ENCODE peak calls at places on chromosomes 7 and 10, in seven cellular contexts. One of them, this sample, is unnamed.

GRCh38 chr7:28774529-28775057 is 183.5 kb downstream of the TRIL start:
- DNase-seq in sigmoid colon: no peak
- DNase-seq in transverse colon: no peak
- DNase-seq in H1: no peak
- DNase-seq in K562: no peak
- DNase-seq in A549: no peak
- DNase-seq in tibial nerve: no peak
- DNase-seq in this sample: no peak

GRCh38 chr7:43325595-43325994 is 213.1 kb downstream of the HECW1 start:
- DNase-seq in sigmoid colon: no peak
- DNase-seq in transverse colon: no peak
- DNase-seq in H1: no peak
- DNase-seq in A549: no peak
- DNase-seq in tibial nerve: no peak
- DNase-seq in K562: no peak
- DNase-seq in this sample: no peak

GRCh38 chr7:151857866-151858440 is 19.0 kb downstream of the PRKAG2 start:
- DNase-seq in K562: no peak
- DNase-seq in transverse colon: no peak
- DNase-seq in sigmoid colon: no peak
- DNase-seq in A549: no peak
- DNase-seq in tibial nerve: no peak
- DNase-seq in H1: no peak
- DNase-seq in this sample: no peak

GRCh38 chr10:102927311-102928010 is 9.4 kb downstream of the CNNM2 start:
- DNase-seq in tibial nerve: no peak
- DNase-seq in H1: no peak
- DNase-seq in transverse colon: peak
- DNase-seq in sigmoid colon: no peak
- DNase-seq in K562: peak
- DNase-seq in A549: no peak
- DNase-seq in this sample: no peak

GRCh38 chr7:100612730-100613446 is 548 bp downstream of the MOSPD3 start:
- DNase-seq in A549: no peak
- DNase-seq in H1: no peak
- DNase-seq in sigmoid colon: no peak
- DNase-seq in K562: peak
- DNase-seq in tibial nerve: no peak
- DNase-seq in transverse colon: no peak
- DNase-seq in this sample: no peak

GRCh38 chr10:51860257-51860656 is 160.9 kb upstream of the CSTF2T start:
- DNase-seq in A549: no peak
- DNase-seq in sigmoid colon: peak
- DNase-seq in H1: no peak
- DNase-seq in transverse colon: no peak
- DNase-seq in tibial nerve: no peak
- DNase-seq in K562: no peak
- DNase-seq in this sample: no peak

GRCh38 chr7:83271212-83272099 is 108.8 kb upstream of the PCLO start:
- DNase-seq in transverse colon: no peak
- DNase-seq in K562: no peak
- DNase-seq in tibial nerve: no peak
- DNase-seq in A549: no peak
- DNase-seq in H1: no peak
- DNase-seq in sigmoid colon: no peak
- DNase-seq in this sample: no peak

GRCh38 chr7:118949031-118949430 is 724.5 kb downstream of the ANKRD7 start:
- DNase-seq in sigmoid colon: no peak
- DNase-seq in tibial nerve: no peak
- DNase-seq in K562: no peak
- DNase-seq in A549: no peak
- DNase-seq in transverse colon: no peak
- DNase-seq in H1: no peak
- DNase-seq in this sample: no peak

GRCh38 chr10:80609331-80609730 is 71.6 kb downstream of the SH2D4B start:
- DNase-seq in A549: no peak
- DNase-seq in H1: no peak
- DNase-seq in K562: no peak
- DNase-seq in transverse colon: no peak
- DNase-seq in sigmoid colon: no peak
- DNase-seq in tibial nerve: no peak
- DNase-seq in this sample: no peak

GRCh38 chr7:77537136-77537594 is at the start of gene PTPN12:
- DNase-seq in transverse colon: no peak
- DNase-seq in K562: no peak
- DNase-seq in tibial nerve: peak
- DNase-seq in sigmoid colon: peak
- DNase-seq in H1: no peak
- DNase-seq in A549: no peak
- DNase-seq in this sample: peak

GRCh38 chr10:95406651-95407280 is 116.0 kb upstream of the PDLIM1 start:
- DNase-seq in A549: no peak
- DNase-seq in transverse colon: peak
- DNase-seq in sigmoid colon: peak
- DNase-seq in K562: peak
- DNase-seq in tibial nerve: no peak
- DNase-seq in H1: no peak
- DNase-seq in this sample: no peak

GRCh38 chr10:74079914-74080590 is 70.6 kb downstream of the AP3M1 start:
- DNase-seq in H1: no peak
- DNase-seq in K562: no peak
- DNase-seq in tibial nerve: no peak
- DNase-seq in transverse colon: no peak
- DNase-seq in sigmoid colon: no peak
- DNase-seq in A549: no peak
- DNase-seq in this sample: no peak

GRCh38 chr10:62853710-62854109 is 37.5 kb upstream of the EGR2 start:
- DNase-seq in transverse colon: no peak
- DNase-seq in H1: no peak
- DNase-seq in sigmoid colon: no peak
- DNase-seq in A549: no peak
- DNase-seq in K562: no peak
- DNase-seq in tibial nerve: no peak
- DNase-seq in this sample: no peak

GRCh38 chr10:128147669-128148068 is 21.4 kb upstream of the MKI67 start:
- DNase-seq in A549: no peak
- DNase-seq in transverse colon: no peak
- DNase-seq in sigmoid colon: no peak
- DNase-seq in K562: no peak
- DNase-seq in H1: no peak
- DNase-seq in tibial nerve: no peak
- DNase-seq in this sample: peak

GRCh38 chr10:4807803-4808507 is 18.1 kb upstream of the AKR1E2 start:
- DNase-seq in sigmoid colon: no peak
- DNase-seq in K562: no peak
- DNase-seq in tibial nerve: no peak
- DNase-seq in A549: peak
- DNase-seq in H1: no peak
- DNase-seq in transverse colon: no peak
- DNase-seq in this sample: no peak

GRCh38 chr10:33040436-33040835 is 82.4 kb upstream of the ITGB1 start:
- DNase-seq in sigmoid colon: no peak
- DNase-seq in K562: no peak
- DNase-seq in tibial nerve: no peak
- DNase-seq in H1: no peak
- DNase-seq in transverse colon: no peak
- DNase-seq in A549: no peak
- DNase-seq in this sample: no peak

GRCh38 chr7:111746950-111747349 is 184.7 kb upstream of the IMMP2L start:
- DNase-seq in transverse colon: no peak
- DNase-seq in K562: no peak
- DNase-seq in tibial nerve: no peak
- DNase-seq in sigmoid colon: no peak
- DNase-seq in H1: no peak
- DNase-seq in A549: no peak
- DNase-seq in this sample: no peak

GRCh38 chr7:155380986-155381851 is 76.7 kb upstream of the EN2 start:
- DNase-seq in sigmoid colon: no peak
- DNase-seq in K562: no peak
- DNase-seq in H1: no peak
- DNase-seq in A549: no peak
- DNase-seq in tibial nerve: no peak
- DNase-seq in transverse colon: no peak
- DNase-seq in this sample: no peak

GRCh38 chr10:43206391-43207235 is 60.3 kb downstream of the RASGEF1A start:
- DNase-seq in H1: no peak
- DNase-seq in transverse colon: peak
- DNase-seq in sigmoid colon: peak
- DNase-seq in K562: no peak
- DNase-seq in A549: no peak
- DNase-seq in tibial nerve: peak
- DNase-seq in this sample: no peak

GRCh38 chr10:49183596-49184542 is 4.3 kb downstream of the TMEM273 start:
- DNase-seq in K562: peak
- DNase-seq in A549: no peak
- DNase-seq in tibial nerve: no peak
- DNase-seq in sigmoid colon: no peak
- DNase-seq in transverse colon: no peak
- DNase-seq in H1: no peak
- DNase-seq in this sample: no peak

GRCh38 chr7:157464111-157464970 is 127.5 kb downstream of the DNAJB6 start:
- DNase-seq in H1: no peak
- DNase-seq in K562: no peak
- DNase-seq in tibial nerve: no peak
- DNase-seq in A549: no peak
- DNase-seq in transverse colon: no peak
- DNase-seq in sigmoid colon: no peak
- DNase-seq in this sample: no peak

GRCh38 chr7:44617225-44617885 is 10.9 kb downstream of the OGDH start:
- DNase-seq in A549: no peak
- DNase-seq in K562: peak
- DNase-seq in H1: no peak
- DNase-seq in transverse colon: no peak
- DNase-seq in tibial nerve: no peak
- DNase-seq in sigmoid colon: no peak
- DNase-seq in this sample: no peak

DNA sequence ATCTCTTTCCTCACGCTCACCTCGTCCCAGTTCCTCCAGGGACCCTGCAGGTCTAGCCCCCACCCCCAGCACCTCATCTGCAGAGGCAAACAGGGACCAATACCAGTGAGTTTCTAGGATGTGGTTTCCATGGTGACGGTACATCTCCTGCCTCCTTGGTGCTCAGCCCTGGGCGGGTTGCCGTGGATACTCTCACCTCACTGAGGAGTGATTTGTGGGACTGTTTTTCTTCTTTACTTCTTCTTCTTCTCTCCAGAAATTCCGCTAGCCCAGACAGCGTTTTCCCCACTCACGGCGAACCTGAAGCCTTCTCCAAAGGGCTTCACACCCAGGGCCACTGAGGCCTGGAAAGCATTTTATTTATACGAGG is 15.2 kb downstream of the FAM241B start:
- DNase-seq in sigmoid colon: peak
- DNase-seq in transverse colon: no peak
- DNase-seq in H1: no peak
- DNase-seq in tibial nerve: no peak
- DNase-seq in A549: no peak
- DNase-seq in K562: no peak
- DNase-seq in this sample: no peak
- TF ChIP-seq EP300 in sigmoid colon: no peak
- TF ChIP-seq EP300 in transverse colon: no peak
- TF ChIP-seq EP300 in H1: no peak
- TF ChIP-seq EP300 in tibial nerve: no peak
- TF ChIP-seq EP300 in A549: no peak
- TF ChIP-seq EP300 in K562: no peak
- TF ChIP-seq EP300 in this sample: no peak

GRCh38 chr7:18434171-18434570 is 61.4 kb upstream of the HDAC9 start:
- DNase-seq in K562: no peak
- DNase-seq in sigmoid colon: no peak
- DNase-seq in tibial nerve: no peak
- DNase-seq in H1: no peak
- DNase-seq in transverse colon: no peak
- DNase-seq in A549: no peak
- DNase-seq in this sample: no peak
- TF ChIP-seq EP300 in K562: no peak
- TF ChIP-seq EP300 in sigmoid colon: no peak
- TF ChIP-seq EP300 in tibial nerve: no peak
- TF ChIP-seq EP300 in H1: no peak
- TF ChIP-seq EP300 in transverse colon: no peak
- TF ChIP-seq EP300 in A549: no peak
- TF ChIP-seq EP300 in this sample: no peak

GRCh38 chr10:5869156-5869555 is 20.5 kb downstream of the ANKRD16 start:
- DNase-seq in sigmoid colon: no peak
- DNase-seq in A549: no peak
- DNase-seq in K562: no peak
- DNase-seq in transverse colon: no peak
- DNase-seq in H1: no peak
- DNase-seq in tibial nerve: no peak
- DNase-seq in this sample: no peak
- TF ChIP-seq EP300 in sigmoid colon: no peak
- TF ChIP-seq EP300 in A549: no peak
- TF ChIP-seq EP300 in K562: no peak
- TF ChIP-seq EP300 in transverse colon: no peak
- TF ChIP-seq EP300 in H1: no peak
- TF ChIP-seq EP300 in tibial nerve: no peak
- TF ChIP-seq EP300 in this sample: no peak

GRCh38 chr10:75117996-75118395 is 6.5 kb downstream of the SAMD8 start:
- DNase-seq in H1: no peak
- DNase-seq in tibial nerve: no peak
- DNase-seq in A549: no peak
- DNase-seq in sigmoid colon: no peak
- DNase-seq in K562: no peak
- DNase-seq in transverse colon: no peak
- DNase-seq in this sample: no peak
- TF ChIP-seq EP300 in H1: no peak
- TF ChIP-seq EP300 in tibial nerve: no peak
- TF ChIP-seq EP300 in A549: no peak
- TF ChIP-seq EP300 in sigmoid colon: no peak
- TF ChIP-seq EP300 in K562: no peak
- TF ChIP-seq EP300 in transverse colon: no peak
- TF ChIP-seq EP300 in this sample: no peak

DNA sequence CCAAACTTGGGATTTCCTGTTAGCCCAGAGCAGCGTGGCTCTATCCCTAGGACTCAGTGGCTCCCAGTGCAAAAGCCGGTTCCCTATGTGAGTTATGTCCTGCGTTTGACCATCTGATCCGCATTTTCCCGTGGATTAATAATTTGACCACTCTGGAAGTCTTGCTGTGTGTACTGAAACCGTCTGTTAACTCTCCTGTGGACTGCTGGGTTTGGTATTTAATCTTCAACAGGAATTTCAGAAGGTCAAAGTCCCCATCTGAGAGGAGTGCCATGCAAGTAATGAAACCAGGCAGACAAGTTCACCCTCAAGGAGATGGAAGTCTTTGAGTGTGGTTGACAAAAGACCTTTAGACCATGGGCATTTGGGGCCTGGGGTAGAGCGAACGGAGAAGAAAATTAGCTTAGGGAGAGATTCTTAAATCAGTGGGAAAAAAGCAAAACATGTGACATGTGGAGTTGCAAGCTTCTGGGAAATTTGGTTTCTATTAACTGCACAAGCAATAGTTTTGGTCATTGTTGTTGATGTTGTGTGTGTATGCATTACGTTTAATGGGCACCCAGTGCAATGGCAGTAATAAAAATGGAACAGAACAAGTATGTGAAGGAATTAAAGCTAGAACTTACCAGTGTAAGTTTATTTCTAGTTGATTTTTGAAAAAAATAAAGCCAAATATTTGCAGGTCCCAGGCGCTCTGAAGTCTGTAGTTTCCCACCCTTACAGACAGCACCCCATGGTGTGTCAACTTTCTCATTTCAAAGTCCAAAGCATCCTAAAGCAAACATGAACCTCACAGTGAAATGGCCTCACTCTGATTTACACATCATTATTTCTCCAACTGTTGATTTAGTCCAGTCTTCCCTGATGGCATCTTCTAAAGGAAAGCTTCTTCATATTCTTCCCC is 38.3 kb downstream of the LYZL1 start:
- DNase-seq in H1: no peak
- DNase-seq in sigmoid colon: no peak
- DNase-seq in K562: no peak
- DNase-seq in transverse colon: no peak
- DNase-seq in tibial nerve: no peak
- DNase-seq in A549: no peak
- DNase-seq in this sample: no peak
- TF ChIP-seq EP300 in H1: no peak
- TF ChIP-seq EP300 in sigmoid colon: no peak
- TF ChIP-seq EP300 in K562: no peak
- TF ChIP-seq EP300 in transverse colon: no peak
- TF ChIP-seq EP300 in tibial nerve: no peak
- TF ChIP-seq EP300 in A549: no peak
- TF ChIP-seq EP300 in this sample: no peak